ENCODE peak calls at places on chromosomes 7 and 10, in nine cellular contexts. X, A, F, B, D, Q, H, T and R are unnamed samples.

GRCh38 chr7:115449689-115450088 is 527.8 kb downstream of the MDFIC start:
- DNase-seq in X (no peak), A (no peak), F (no peak), B (no peak), D (no peak), Q (no peak), H (no peak), T (no peak), R (no peak)

GRCh38 chr7:30598121-30598876 is 3.6 kb downstream of the GARS1 start:
- DNase-seq in X (no peak), A (no peak), F (no peak), B (no peak), D (no peak), Q (no peak), H (no peak), T (no peak), R (no peak)

GRCh38 chr7:101154693-101155102 is 422 bp downstream of the AP1S1 start:
- DNase-seq in X (no peak), A (no peak), F (no peak), B (no peak), D (no peak), Q (no peak), H (no peak), T (no peak), R (no peak)

GRCh38 chr7:135678612-135679575 is 16.6 kb downstream of the STMP1 start:
- DNase-seq in X (no peak), A (no peak), F (peak), B (no peak), D (no peak), Q (peak), H (peak), T (no peak), R (peak)

GRCh38 chr7:133782470-133782869 is 344.7 kb upstream of the LRGUK start:
- DNase-seq in X (no peak), A (no peak), F (no peak), B (no peak), D (no peak), Q (no peak), H (no peak), T (no peak), R (no peak)

GRCh38 chr10:8767616-8768015 is 713.1 kb downstream of the GATA3 start:
- DNase-seq in X (no peak), A (no peak), F (no peak), B (no peak), D (no peak), Q (no peak), H (no peak), T (no peak), R (no peak)

GRCh38 chr7:14293434-14293833 is 304.0 kb upstream of the ETV1 start:
- DNase-seq in X (no peak), A (no peak), F (no peak), B (no peak), D (no peak), Q (no peak), H (no peak), T (no peak), R (no peak)

GRCh38 chr10:66318761-66319160 is 607.1 kb upstream of the LRRTM3 start:
- DNase-seq in X (no peak), A (no peak), F (no peak), B (no peak), D (no peak), Q (no peak), H (no peak), T (no peak), R (no peak)

GRCh38 chr7:16695621-16696237 is 49.7 kb downstream of the BZW2 start:
- DNase-seq in X (no peak), A (no peak), F (peak), B (peak), D (no peak), Q (peak), H (peak), T (no peak), R (peak)

GRCh38 chr7:963236-964078 is 9.0 kb upstream of the ADAP1 start:
- DNase-seq in X (no peak), A (peak), F (no peak), B (no peak), D (peak), Q (no peak), H (no peak), T (no peak), R (no peak)

GRCh38 chr7:46900312-46901263 is 681.3 kb downstream of the TNS3 start:
- DNase-seq in X (no peak), A (no peak), F (peak), B (no peak), D (no peak), Q (no peak), H (no peak), T (no peak), R (no peak)

GRCh38 chr10:11539191-11539868 is 72.1 kb downstream of the USP6NL start:
- DNase-seq in X (no peak), A (no peak), F (peak), B (no peak), D (no peak), Q (peak), H (no peak), T (no peak), R (peak)

GRCh38 chr7:98866765-98867164 is 3.0 kb downstream of the TMEM130 start:
- DNase-seq in X (no peak), A (no peak), F (no peak), B (no peak), D (no peak), Q (no peak), H (no peak), T (no peak), R (no peak)

GRCh38 chr10:132480356-132480755 is 57.2 kb upstream of the INPP5A start:
- DNase-seq in X (no peak), A (peak), F (no peak), B (no peak), D (peak), Q (no peak), H (no peak), T (no peak), R (no peak)

GRCh38 chr7:157690058-157690832 is 353.4 kb downstream of the DNAJB6 start:
- DNase-seq in X (no peak), A (peak), F (no peak), B (no peak), D (peak), Q (no peak), H (no peak), T (no peak), R (no peak)

GRCh38 chr7:5634107-5634950 is 147.1 kb downstream of the RNF216 start:
- DNase-seq in X (no peak), A (no peak), F (peak), B (no peak), D (peak), Q (peak), H (no peak), T (no peak), R (no peak)

GRCh38 chr7:92244803-92245486 is 769 bp downstream of the KRIT1 start:
- DNase-seq in X (peak), A (no peak), F (peak), B (no peak), D (no peak), Q (no peak), H (no peak), T (no peak), R (peak)

GRCh38 chr7:151339651-151340377 is 1.8 kb upstream of the NUB1 start:
- DNase-seq in X (no peak), A (no peak), F (no peak), B (no peak), D (no peak), Q (no peak), H (no peak), T (no peak), R (no peak)

GRCh38 chr10:82267014-82267413 is 392.0 kb downstream of the NRG3 start:
- DNase-seq in X (no peak), A (no peak), F (no peak), B (no peak), D (no peak), Q (peak), H (no peak), T (no peak), R (peak)